ENCODE peak calls at places on chromosomes 12 and 14, in nine cellular contexts. L is substantia nigra; D is HEK293T; S is activated CD8-positive, alpha-beta T cell treated with anti-CD3 and anti-CD28 coated beads for 36 hours; E is cardiac muscle cell; N is ELR; C is stimulated activated naive CD8-positive, alpha-beta T cell treated with anti-CD3 and anti-CD28 coated beads, Interleukin-15, Interleukin-2, amounts not matched to agents 100 U/mL and 50 U/mL, for 24 hours; X is dorsolateral prefrontal cortex; Q is progenitor cell of endocrine pancreas. T is an unnamed sample.

GRCh38 chr14:67186369-67186768 is 2.9 kb upstream of the GARIN2 start:
- DNase-seq in L (no peak), D (no peak), S (no peak), E (no peak), N (no peak), C (no peak), X (no peak), Q (no peak), T (no peak)

GRCh38 chr14:92670177-92670576 is 78.2 kb downstream of the LGMN start:
- DNase-seq in L (no peak), D (no peak), S (no peak), E (no peak), N (peak; percentile 78), C (no peak), X (no peak), Q (no peak), T (no peak)

GRCh38 chr12:121241203-121241970 is 31.5 kb downstream of the P2RX4 start:
- DNase-seq in L (no peak), D (no peak), S (no peak), E (no peak), N (no peak), C (no peak), X (no peak), Q (no peak), T (peak; percentile 46)

GRCh38 chr14:104818714-104819161 is 17.8 kb downstream of the ZBTB42 start:
- DNase-seq in L (no peak), D (no peak), S (no peak), E (no peak), N (no peak), C (no peak), X (no peak), Q (no peak), T (no peak)

GRCh38 chr14:34461334-34462131 is 507 bp downstream of the SPTSSA start:
- DNase-seq in L (peak; percentile 49), D (peak; percentile 58), S (peak; percentile 33), E (peak; percentile 86), N (peak; percentile 70), C (peak; percentile 52), X (peak; percentile 46), Q (peak; percentile 29), T (peak; percentile 43)

GRCh38 chr12:83958997-83959396 is 953.6 kb downstream of the SLC6A15 start:
- DNase-seq in L (no peak), D (no peak), S (no peak), E (no peak), N (no peak), C (no peak), X (no peak), Q (no peak), T (no peak)

GRCh38 chr12:6229823-6230222 is 29.6 kb downstream of the CD9 start:
- DNase-seq in L (peak; percentile 60), D (no peak), S (no peak), E (no peak), N (peak; percentile 69), C (no peak), X (peak; percentile 63), Q (no peak), T (peak; percentile 80)

GRCh38 chr12:108563135-108563803 is 873 bp downstream of the ISCU start:
- DNase-seq in L (peak; percentile 42), D (peak; percentile 81), S (peak; percentile 96), E (peak; percentile 82), N (peak; percentile 93), C (peak; percentile 87), X (peak; percentile 88), Q (peak; percentile 44), T (peak; percentile 82)

GRCh38 chr14:90850487-90850886 is 34.3 kb upstream of the TTC7B start:
- DNase-seq in L (no peak), D (no peak), S (no peak), E (no peak), N (peak; percentile 81), C (no peak), X (no peak), Q (no peak), T (peak; percentile 56)

GRCh38 chr12:12803186-12803585 is 10.0 kb upstream of the DDX47 start:
- DNase-seq in L (no peak), D (peak; percentile 41), S (peak; percentile 62), E (no peak), N (peak; percentile 93), C (peak; percentile 47), X (no peak), Q (no peak), T (peak; percentile 71)

GRCh38 chr12:62911288-62911687 is 23.7 kb downstream of the PPM1H start:
- DNase-seq in L (no peak), D (no peak), S (no peak), E (no peak), N (no peak), C (no peak), X (no peak), Q (no peak), T (no peak)

GRCh38 chr12:55728185-55728931 is 451 bp downstream of the CD63 start:
- DNase-seq in L (peak; percentile 64), D (no peak), S (peak; percentile 38), E (peak; percentile 74), N (peak; percentile 74), C (peak; percentile 49), X (peak; percentile 75), Q (peak; percentile 28), T (peak; percentile 84)

GRCh38 chr14:101561145-101561896 is at the start of gene DIO3:
- DNase-seq in L (no peak), D (peak; percentile 53), S (no peak), E (peak; percentile 93), N (no peak), C (no peak), X (no peak), Q (peak; percentile 62), T (peak; percentile 78)

GRCh38 chr12:49413010-49413409 is 45.7 kb downstream of the SPATS2 start:
- DNase-seq in L (no peak), D (no peak), S (no peak), E (no peak), N (peak; percentile 11), C (no peak), X (no peak), Q (no peak), T (no peak)

GRCh38 chr12:49645151-49646039 is 22.0 kb downstream of the PRPF40B start:
- DNase-seq in L (no peak), D (no peak), S (no peak), E (no peak), N (no peak), C (no peak), X (no peak), Q (no peak), T (no peak)

T was measured in uterus.